ENCODE peak calls at places on chromosomes 1 and 21, in seven cellular contexts. A, J, N, Z, B, E and W are unnamed samples.

GRCh38 chr1:200128081-200128480 is 100.6 kb downstream of the NR5A2 start:
- DNase-seq in A (no peak), J (no peak), N (no peak), Z (no peak), B (peak), E (no peak), W (no peak)

GRCh38 chr1:155882235-155882634 is 22.9 kb downstream of the SYT11 start:
- DNase-seq in A (no peak), J (no peak), N (no peak), Z (peak), B (no peak), E (no peak), W (no peak)

GRCh38 chr1:211348547-211348946 is 21.9 kb downstream of the TRAF5 start:
- DNase-seq in A (no peak), J (no peak), N (no peak), Z (no peak), B (no peak), E (no peak), W (no peak)

GRCh38 chr1:119674835-119675289 is 26.8 kb upstream of the ZNF697 start:
- DNase-seq in A (peak), J (no peak), N (peak), Z (no peak), B (peak), E (no peak), W (peak)

GRCh38 chr1:33396188-33397124 is 34.4 kb downstream of the PHC2 start:
- DNase-seq in A (peak), J (no peak), N (no peak), Z (no peak), B (no peak), E (no peak), W (no peak)

GRCh38 chr1:220775238-220775853 is 11.4 kb upstream of the MTARC1 start:
- DNase-seq in A (peak), J (no peak), N (no peak), Z (no peak), B (peak), E (peak), W (peak)

GRCh38 chr1:246921481-246921880 is 10.3 kb downstream of the AHCTF1 start:
- DNase-seq in A (no peak), J (no peak), N (no peak), Z (no peak), B (no peak), E (no peak), W (no peak)

GRCh38 chr1:212651977-212652376 is 43.4 kb downstream of the ATF3 start:
- DNase-seq in A (no peak), J (no peak), N (no peak), Z (no peak), B (no peak), E (no peak), W (no peak)

GRCh38 chr1:115644109-115644508 is 2.3 kb downstream of the VANGL1 start:
- DNase-seq in A (no peak), J (no peak), N (no peak), Z (no peak), B (no peak), E (no peak), W (no peak)

GRCh38 chr1:115641762-115642167 is at the start of gene VANGL1:
- DNase-seq in A (peak), J (no peak), N (no peak), Z (no peak), B (peak), E (peak), W (peak)

GRCh38 chr1:115643636-115644035 is 1.9 kb downstream of the VANGL1 start:
- DNase-seq in A (peak), J (no peak), N (no peak), Z (no peak), B (no peak), E (no peak), W (no peak)

GRCh38 chr1:115643219-115643618 is 1.4 kb downstream of the VANGL1 start:
- DNase-seq in A (peak), J (no peak), N (no peak), Z (no peak), B (no peak), E (no peak), W (no peak)

DNA sequence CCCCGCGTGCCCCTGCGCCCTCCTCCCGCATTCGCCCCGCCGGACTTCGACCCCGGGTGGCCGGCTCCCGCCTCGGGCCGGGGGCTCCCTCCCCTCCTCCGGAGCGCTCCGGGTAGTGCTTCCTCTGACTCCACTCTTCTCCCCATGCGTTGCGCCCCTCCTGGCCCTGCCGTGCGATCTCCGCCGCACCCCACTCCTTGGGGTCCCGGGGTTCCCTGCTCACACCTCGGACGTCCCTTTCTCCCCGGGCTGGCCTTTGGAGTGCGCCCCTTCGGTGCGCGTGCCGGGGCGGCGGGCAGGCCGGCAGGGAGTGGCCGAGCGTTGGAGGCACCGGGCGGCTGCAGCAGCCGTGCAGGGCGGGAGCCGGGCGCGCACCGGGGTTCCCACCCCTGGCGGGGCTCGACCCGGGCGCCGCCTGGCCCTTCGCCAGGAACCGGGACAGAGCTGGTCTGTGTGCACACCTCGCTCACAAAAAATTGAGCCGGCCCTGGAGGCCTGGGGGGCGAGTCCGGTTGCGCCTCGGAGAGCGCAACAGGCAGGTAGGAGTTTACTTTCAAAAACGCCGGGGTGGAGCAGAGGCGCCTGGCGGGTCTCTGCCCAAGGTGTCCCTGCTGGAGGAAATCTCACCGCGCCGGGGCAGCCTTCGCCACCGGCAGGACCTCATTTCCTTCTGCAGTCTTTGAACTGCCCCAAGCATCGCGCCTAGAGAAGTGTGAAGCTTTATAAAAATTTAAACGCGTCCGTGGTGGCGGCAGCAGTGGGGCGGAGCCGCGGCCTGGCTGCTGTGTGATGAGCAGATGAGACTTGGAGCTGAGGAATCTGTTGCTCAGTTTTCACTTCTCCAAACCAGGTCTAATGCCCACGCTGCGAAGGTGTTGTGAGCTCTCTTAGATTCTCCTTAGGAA is 650 bp downstream of the VANGL1 start:
- DNase-seq in A (peak), J (no peak), N (no peak), Z (peak), B (peak), E (peak), W (peak)
- TF ChIP-seq JUND in A (no peak), J (no peak), N (no peak), Z (no peak), B (no peak), E (no peak), W (no peak)

GRCh38 chr1:193539731-193540459 is 353.5 kb upstream of the B3GALT2 start:
- DNase-seq in A (no peak), J (no peak), N (no peak), Z (peak), B (no peak), E (no peak), W (no peak)

GRCh38 chr1:193537266-193538003 is 351.0 kb upstream of the B3GALT2 start:
- DNase-seq in A (no peak), J (no peak), N (no peak), Z (peak), B (no peak), E (no peak), W (no peak)

GRCh38 chr1:193540511-193540910 is 354.1 kb upstream of the B3GALT2 start:
- DNase-seq in A (no peak), J (no peak), N (no peak), Z (no peak), B (no peak), E (no peak), W (no peak)

GRCh38 chr1:193538690-193539089 is 352.3 kb upstream of the B3GALT2 start:
- DNase-seq in A (no peak), J (no peak), N (no peak), Z (no peak), B (no peak), E (no peak), W (no peak)

GRCh38 chr1:193538004-193538355 is 351.6 kb upstream of the B3GALT2 start:
- DNase-seq in A (no peak), J (no peak), N (no peak), Z (no peak), B (no peak), E (no peak), W (no peak)
- TF ChIP-seq JUND in A (no peak), J (no peak), N (no peak), Z (no peak), B (no peak), E (no peak), W (no peak)

DNA sequence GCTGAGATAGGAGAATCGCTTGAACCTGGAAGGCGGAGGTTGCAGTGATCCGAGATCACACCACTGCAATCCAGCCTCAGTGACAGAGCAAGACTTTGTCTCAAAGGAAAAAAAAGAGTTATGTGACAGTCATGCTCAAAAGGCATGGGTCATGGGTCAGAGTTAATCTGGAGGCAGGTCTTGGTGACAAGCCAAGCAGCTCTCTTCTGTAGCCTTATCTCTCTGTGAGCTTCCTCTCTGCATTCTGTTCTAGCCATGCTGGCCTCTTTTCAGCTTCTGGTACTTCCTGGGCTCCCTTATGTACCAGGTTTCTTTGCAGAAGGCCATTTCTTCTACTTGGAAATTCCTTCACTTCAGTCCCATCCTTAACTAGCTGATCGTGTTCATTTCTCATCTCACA is 63.6 kb downstream of the NGF start:
- DNase-seq in A (no peak), J (no peak), N (no peak), Z (no peak), B (no peak), E (no peak), W (no peak)
- TF ChIP-seq JUND in A (no peak), J (no peak), N (no peak), Z (no peak), B (no peak), E (no peak), W (no peak)

GRCh38 chr21:44836349-44836665 is 18.4 kb upstream of the SUMO3 start:
- DNase-seq in A (no peak), J (no peak), N (no peak), Z (no peak), B (no peak), E (no peak), W (no peak)

GRCh38 chr21:44838038-44838895 is 20.4 kb upstream of the SUMO3 start:
- DNase-seq in A (peak), J (no peak), N (no peak), Z (no peak), B (no peak), E (no peak), W (no peak)

GRCh38 chr21:44837537-44837936 is 19.7 kb upstream of the SUMO3 start:
- DNase-seq in A (no peak), J (no peak), N (no peak), Z (no peak), B (no peak), E (no peak), W (no peak)

GRCh38 chr21:44835647-44835973 is 17.7 kb upstream of the SUMO3 start:
- DNase-seq in A (no peak), J (no peak), N (no peak), Z (no peak), B (no peak), E (no peak), W (no peak)

DNA sequence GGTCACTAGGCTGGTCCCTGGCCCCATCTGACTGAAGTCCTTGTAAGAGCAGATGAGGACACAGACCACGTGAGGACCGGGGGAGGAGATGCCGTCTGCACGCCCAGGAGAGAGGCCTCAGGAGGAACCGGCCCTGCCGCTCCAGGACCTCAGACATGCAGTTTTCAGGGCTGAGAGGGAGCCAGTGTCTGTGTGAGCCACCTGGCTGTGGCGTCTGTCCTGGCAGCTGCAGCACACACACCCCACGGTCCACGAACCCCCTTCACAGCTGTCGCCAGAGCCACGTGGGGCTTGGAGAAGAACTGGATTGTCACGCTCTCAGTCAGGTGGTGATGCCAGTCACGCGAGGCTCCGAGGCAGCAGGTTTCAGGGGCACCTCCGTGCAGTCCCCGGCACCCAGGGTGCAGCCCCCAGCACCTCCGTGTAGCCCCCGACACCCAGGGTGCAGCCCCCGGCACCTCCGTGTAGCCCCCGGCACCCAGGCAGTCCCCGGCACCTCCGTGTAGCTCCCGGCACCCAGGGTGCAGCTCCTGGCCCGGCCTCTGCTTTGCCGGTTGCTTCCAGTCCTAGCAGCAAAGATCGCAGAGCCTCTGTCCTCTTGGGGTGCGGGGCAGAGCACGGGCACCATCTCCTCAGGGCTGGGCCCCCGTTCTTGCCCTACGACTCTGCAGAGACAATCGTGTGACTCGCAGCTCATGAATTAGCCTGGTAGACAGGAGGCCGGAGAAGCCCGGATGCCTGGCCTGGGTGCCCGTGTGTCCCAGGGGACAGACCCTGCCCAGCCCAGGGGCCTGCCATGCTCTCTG is 19.0 kb upstream of the SUMO3 start:
- DNase-seq in A (peak), J (no peak), N (no peak), Z (no peak), B (peak), E (no peak), W (peak)
- TF ChIP-seq JUND in A (no peak), J (no peak), N (no peak), Z (no peak), B (no peak), E (no peak), W (no peak)

GRCh38 chr1:20357796-20358195 is 67.1 kb downstream of the VWA5B1 start:
- DNase-seq in A (no peak), J (no peak), N (no peak), Z (no peak), B (no peak), E (no peak), W (no peak)

GRCh38 chr1:20356850-20357459 is 66.3 kb downstream of the VWA5B1 start:
- DNase-seq in A (no peak), J (no peak), N (no peak), Z (no peak), B (no peak), E (no peak), W (peak)

GRCh38 chr1:20359451-20360330 is 69.0 kb downstream of the VWA5B1 start:
- DNase-seq in A (no peak), J (no peak), N (peak), Z (no peak), B (no peak), E (no peak), W (no peak)

GRCh38 chr1:20361401-20361800 is 70.7 kb downstream of the VWA5B1 start:
- DNase-seq in A (no peak), J (no peak), N (no peak), Z (no peak), B (no peak), E (no peak), W (no peak)

DNA sequence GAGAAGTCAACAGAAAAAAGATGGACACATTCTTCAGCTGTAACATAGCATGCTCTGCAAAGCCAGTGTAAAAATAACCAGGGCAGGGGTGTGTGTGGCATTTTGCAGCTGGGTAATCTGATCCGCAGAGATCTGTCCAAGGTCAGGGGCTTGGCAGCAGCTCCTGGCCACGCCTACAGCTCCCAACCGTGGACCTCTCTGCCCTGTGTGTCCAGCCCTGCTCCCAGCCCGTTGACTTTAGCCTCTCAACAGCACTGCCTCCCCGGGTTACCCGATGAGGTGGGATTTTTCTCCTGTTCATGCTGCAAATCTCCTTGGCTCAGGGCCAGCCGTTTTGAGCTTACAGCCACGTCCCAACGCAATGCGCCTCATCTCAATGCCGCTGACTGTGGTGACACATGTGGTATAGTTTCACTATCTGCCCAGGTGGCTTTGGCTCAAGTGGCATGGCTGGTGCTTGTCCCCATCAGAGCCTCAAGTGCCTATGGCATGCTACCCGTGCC is 68.1 kb downstream of the VWA5B1 start:
- DNase-seq in A (no peak), J (no peak), N (no peak), Z (no peak), B (peak), E (peak), W (no peak)
- TF ChIP-seq JUND in A (no peak), J (no peak), N (no peak), Z (no peak), B (no peak), E (no peak), W (no peak)